ENCODE peak calls at places on chromosomes 2 and 18, in six cellular contexts. K is stomach, D is lower lobe of right lung, I is foreskin fibroblast, P is left ventricle myocardium inferior, N is RWPE2. R is an unnamed sample.

GRCh38 chr18:26489881-26490280 is 58.5 kb downstream of the KCTD1 start:
- DNase-seq in K (no peak), D (no peak), I (no peak), P (no peak), N (no peak), R (no peak)

GRCh38 chr2:152523091-152523490 is 188.1 kb downstream of the FMNL2 start:
- DNase-seq in K (no peak), D (no peak), I (peak; percentile 73), P (no peak), N (no peak), R (no peak)

GRCh38 chr2:29398384-29399237 is 283.4 kb downstream of the CLIP4 start:
- DNase-seq in K (no peak), D (no peak), I (no peak), P (no peak), N (no peak), R (no peak)

GRCh38 chr2:174465327-174465726 is 21.5 kb downstream of the GPR155 start:
- DNase-seq in K (no peak), D (no peak), I (no peak), P (no peak), N (no peak), R (no peak)

GRCh38 chr18:75478996-75479870 is 51.7 kb upstream of the SMIM21 start:
- DNase-seq in K (no peak), D (no peak), I (peak; percentile 32), P (no peak), N (no peak), R (no peak)

GRCh38 chr2:57720728-57721627 is 325.6 kb upstream of the VRK2 start:
- DNase-seq in K (no peak), D (no peak), I (peak; percentile 17), P (no peak), N (no peak), R (no peak)

GRCh38 chr18:52063923-52064322 is 276.1 kb upstream of the DCC start:
- DNase-seq in K (no peak), D (no peak), I (no peak), P (no peak), N (no peak), R (no peak)

GRCh38 chr2:100621371-100621910 is 58.6 kb downstream of the PDCL3 start:
- DNase-seq in K (no peak), D (no peak), I (no peak), P (no peak), N (no peak), R (no peak)

GRCh38 chr2:64780041-64780440 is 126.3 kb upstream of the SERTAD2 start:
- DNase-seq in K (no peak), D (no peak), I (no peak), P (no peak), N (no peak), R (no peak)

GRCh38 chr2:211745295-211746097 is 793.1 kb downstream of the ERBB4 start:
- DNase-seq in K (peak; percentile 47), D (no peak), I (peak; percentile 8), P (no peak), N (no peak), R (no peak)

GRCh38 chr2:174965992-174966789 is 39.0 kb downstream of the CHN1 start:
- DNase-seq in K (no peak), D (no peak), I (no peak), P (no peak), N (no peak), R (no peak)

GRCh38 chr2:197209742-197210408 is 100.7 kb downstream of the ANKRD44 start:
- DNase-seq in K (no peak), D (peak; percentile 59), I (no peak), P (no peak), N (no peak), R (no peak)

GRCh38 chr2:21035974-21036707 is 7.7 kb downstream of the APOB start:
- DNase-seq in K (no peak), D (no peak), I (no peak), P (no peak), N (no peak), R (no peak)

GRCh38 chr2:68889500-68889899 is 18.3 kb upstream of the BMP10 start:
- DNase-seq in K (no peak), D (no peak), I (no peak), P (no peak), N (no peak), R (no peak)

GRCh38 chr2:181466661-181467576 is 9.7 kb downstream of the ITGA4 start:
- DNase-seq in K (peak; percentile 77), D (peak; percentile 82), I (peak; percentile 49), P (peak; percentile 59), N (peak; percentile 51), R (no peak)

GRCh38 chr18:68494802-68495560 is 219.9 kb downstream of the TMX3 start:
- DNase-seq in K (no peak), D (no peak), I (peak; percentile 83), P (no peak), N (no peak), R (no peak)

GRCh38 chr2:27809761-27810241 is 38.3 kb downstream of the MRPL33 start:
- DNase-seq in K (no peak), D (no peak), I (peak; percentile 61), P (no peak), N (no peak), R (no peak)

GRCh38 chr18:25399554-25399953 is 47.6 kb upstream of the ZNF521 start:
- DNase-seq in K (no peak), D (no peak), I (no peak), P (no peak), N (no peak), R (no peak)

GRCh38 chr2:100823665-100824438 is 3.9 kb downstream of the NPAS2 start:
- DNase-seq in K (no peak), D (no peak), I (no peak), P (no peak), N (no peak), R (no peak)

GRCh38 chr2:205721057-205721767 is 38.9 kb downstream of the NRP2 start:
- DNase-seq in K (no peak), D (no peak), I (no peak), P (no peak), N (no peak), R (no peak)
- TF ChIP-seq CTCF in K (no peak), D (peak; percentile 12), I (peak; percentile 23), P (peak; percentile 18), N (peak; percentile 15), R (peak; percentile 69)

DNA sequence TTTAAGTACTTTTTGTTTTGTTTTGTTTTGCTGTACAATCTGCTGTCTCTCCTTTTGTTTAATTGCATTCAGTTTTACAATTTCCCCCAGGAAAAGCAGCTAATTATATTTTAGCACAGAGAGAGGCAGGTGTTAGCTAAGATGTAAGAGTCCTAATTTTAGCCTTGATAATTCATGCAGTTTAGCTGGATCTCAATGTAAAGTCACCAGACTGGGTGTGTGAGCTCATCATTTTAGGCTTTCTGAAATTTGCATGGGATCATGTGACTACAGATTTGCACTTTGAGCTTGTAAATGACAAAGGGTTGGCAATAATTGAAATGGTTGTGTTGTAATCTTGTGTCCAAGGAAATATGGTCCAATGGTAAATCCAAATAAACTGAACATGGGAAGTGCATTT is 68.5 kb downstream of the ETAA1 start:
- DNase-seq in K (no peak), D (no peak), I (no peak), P (no peak), N (no peak), R (no peak)
- TF ChIP-seq CTCF in K (no peak), D (no peak), I (no peak), P (no peak), N (no peak), R (no peak)

DNA sequence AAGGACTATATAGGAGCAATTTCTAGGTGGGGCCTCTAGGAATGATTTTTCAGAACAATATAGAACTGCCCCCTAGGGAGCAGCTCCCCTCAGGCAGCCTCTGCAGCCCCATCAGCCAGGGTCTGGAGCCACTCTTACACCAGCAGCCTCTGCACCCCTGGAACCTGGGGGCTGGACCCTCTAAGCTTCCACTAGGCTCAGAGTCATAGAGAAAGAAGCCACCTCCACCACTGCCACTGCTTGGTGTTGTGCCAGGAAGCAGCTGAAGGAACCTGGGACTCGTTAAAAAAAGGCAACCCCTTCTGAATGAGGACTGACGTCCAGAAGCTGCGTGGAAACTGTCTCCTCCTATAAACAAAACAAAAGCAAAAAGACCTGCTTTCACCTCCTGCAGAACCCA is 98.1 kb upstream of the HS6ST1 start:
- DNase-seq in K (peak; percentile 17), D (no peak), I (no peak), P (no peak), N (no peak), R (no peak)
- TF ChIP-seq CTCF in K (no peak), D (no peak), I (no peak), P (no peak), N (no peak), R (no peak)

DNA sequence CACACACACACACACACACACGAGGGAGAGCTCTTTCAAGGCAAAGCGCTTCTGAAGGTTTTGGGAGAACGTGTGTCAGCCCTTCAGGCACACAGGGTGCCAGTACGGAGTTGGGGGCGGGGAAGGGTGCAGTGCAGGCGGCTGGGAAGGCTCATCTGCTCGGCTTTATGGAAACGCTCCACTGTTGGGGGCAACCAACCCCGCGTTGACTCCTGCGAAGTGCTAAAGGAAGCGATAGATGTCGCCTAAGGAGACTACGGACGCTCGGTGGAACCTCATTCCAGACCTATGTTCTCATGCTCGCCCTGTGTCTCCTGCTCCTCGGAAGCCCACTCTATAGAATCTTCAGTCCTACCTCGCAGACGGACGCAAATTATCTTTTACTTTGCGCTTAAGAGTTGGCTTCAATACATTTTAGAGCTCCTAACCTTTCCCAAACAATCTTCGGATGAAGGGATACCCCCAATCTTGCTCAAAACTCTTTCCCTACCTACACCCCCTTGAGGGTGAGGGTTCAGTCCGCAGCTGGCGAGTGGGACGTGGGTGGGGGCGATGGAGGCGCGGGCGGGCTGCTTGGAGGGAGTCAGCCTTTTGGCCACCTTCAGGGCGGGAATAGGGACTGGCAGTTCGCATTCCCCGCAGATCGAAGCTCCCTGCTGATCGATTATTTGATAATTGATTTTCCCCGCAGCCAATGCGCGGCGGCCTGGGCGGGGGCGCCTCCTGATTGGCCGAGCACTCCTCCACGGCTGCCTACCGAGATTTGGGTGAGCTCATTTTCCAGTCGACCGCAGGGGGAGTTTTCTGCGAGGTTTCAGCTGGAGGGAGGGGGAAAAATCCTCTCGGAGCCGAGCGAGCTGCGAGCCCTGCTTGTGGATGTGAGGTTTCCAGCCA is 1.9 kb upstream of the MEIS1 start:
- DNase-seq in K (peak; percentile 88), D (peak; percentile 77), I (peak; percentile 97), P (peak; percentile 88), N (peak; percentile 85), R (peak; percentile 87)
- TF ChIP-seq CTCF in K (no peak), D (no peak), I (no peak), P (peak; percentile 11), N (peak; percentile 8), R (no peak)

R was measured in chondrocyte.